ENCODE peak calls at places on chromosomes 16 and 17, in nine cellular contexts. T, X, Z, J, R, P, F, N and S are unnamed samples.

GRCh38 chr16:30030841-30031413 is at the start of gene TLCD3B:
- DNase-seq in Z (no peak), P (no peak), F (peak), N (no peak), X (no peak), T (no peak), J (no peak), R (no peak), S (no peak)

GRCh38 chr17:17546399-17547185 is 44.9 kb downstream of the PEMT start:
- DNase-seq in N (no peak), Z (no peak), P (no peak), J (no peak), X (no peak), F (no peak), T (no peak), R (no peak), S (no peak)

GRCh38 chr16:3637371-3637923 is 17.0 kb upstream of the DNASE1 start:
- DNase-seq in R (peak), Z (no peak), F (no peak), J (peak), N (no peak), X (no peak), P (no peak), T (peak), S (peak)

GRCh38 chr17:31907342-31907975 is 6.0 kb upstream of the UTP6 start:
- DNase-seq in J (no peak), P (peak), N (no peak), X (no peak), R (peak), T (no peak), F (no peak), Z (no peak), S (no peak)

GRCh38 chr16:85569615-85570212 is 43.4 kb upstream of the GSE1 start:
- DNase-seq in F (no peak), R (peak), X (no peak), J (no peak), Z (no peak), P (no peak), N (no peak), T (no peak), S (peak)

GRCh38 chr17:36690190-36690589 is 88.8 kb downstream of the MRM1 start:
- DNase-seq in J (no peak), T (no peak), N (no peak), F (no peak), P (no peak), R (no peak), Z (no peak), X (no peak), S (no peak)

GRCh38 chr17:64063766-64064224 is 43.4 kb upstream of the ICAM2 start:
- DNase-seq in J (no peak), R (no peak), Z (peak), T (peak), F (peak), X (no peak), N (peak), P (no peak), S (peak)

GRCh38 chr16:73025111-73025505 is 22.8 kb downstream of the ZFHX3 start:
- DNase-seq in N (no peak), Z (no peak), J (no peak), R (no peak), P (no peak), X (no peak), T (no peak), F (no peak), S (no peak)

GRCh38 chr17:59439711-59440110 is 108.3 kb downstream of the YPEL2 start:
- DNase-seq in R (no peak), P (no peak), T (no peak), X (no peak), J (no peak), Z (no peak), F (no peak), N (no peak), S (no peak)

GRCh38 chr17:1031711-1032110 is 34.8 kb downstream of the TIMM22 start:
- DNase-seq in T (no peak), N (no peak), F (peak), P (no peak), R (no peak), X (no peak), Z (peak), J (no peak), S (no peak)

GRCh38 chr17:61587807-61588660 is 3.0 kb downstream of the NACA2 start:
- DNase-seq in P (no peak), T (no peak), N (no peak), R (no peak), F (no peak), Z (no peak), X (no peak), J (no peak), S (no peak)

GRCh38 chr17:78724544-78724943 is 57.5 kb downstream of the CYTH1 start:
- DNase-seq in P (no peak), Z (no peak), F (no peak), X (no peak), J (no peak), T (no peak), N (no peak), R (no peak), S (no peak)

GRCh38 chr16:66486773-66487579 is 59.9 kb downstream of the BEAN1 start:
- DNase-seq in T (no peak), Z (no peak), R (peak), N (no peak), X (no peak), J (no peak), P (peak), F (no peak), S (peak)

GRCh38 chr17:8574687-8575086 is 55.8 kb downstream of the MYH10 start:
- DNase-seq in J (no peak), P (no peak), N (no peak), F (no peak), Z (no peak), R (no peak), X (no peak), T (no peak), S (no peak)

GRCh38 chr16:4272114-4272954 is 489 bp downstream of the TFAP4 start:
- DNase-seq in X (no peak), P (peak), J (no peak), Z (peak), N (no peak), T (peak), F (peak), R (peak), S (peak)

GRCh38 chr17:73758245-73758644 is 114.0 kb upstream of the SDK2 start:
- DNase-seq in P (no peak), N (no peak), X (no peak), R (no peak), F (no peak), T (no peak), J (no peak), Z (no peak), S (no peak)

GRCh38 chr17:41536741-41537613 is 8.9 kb upstream of the KRT19 start:
- DNase-seq in T (no peak), P (no peak), N (no peak), R (no peak), J (no peak), F (no peak), X (no peak), Z (no peak), S (no peak)

GRCh38 chr17:32854177-32854576 is 22.7 kb downstream of the MYO1D start:
- DNase-seq in T (no peak), P (no peak), R (no peak), Z (no peak), J (no peak), X (no peak), N (no peak), F (no peak), S (peak)

GRCh38 chr17:66547170-66547865 is 244.9 kb downstream of the PRKCA start:
- DNase-seq in N (no peak), F (no peak), X (no peak), P (no peak), Z (no peak), J (no peak), R (peak), T (no peak), S (peak)

GRCh38 chr16:69087161-69087581 is 18.3 kb upstream of the HAS3 start:
- DNase-seq in N (no peak), Z (no peak), R (no peak), P (no peak), T (no peak), J (no peak), F (no peak), X (no peak), S (no peak)

GRCh38 chr17:80119271-80119791 is 17.9 kb downstream of the GAA start:
- DNase-seq in Z (no peak), X (no peak), F (peak), R (no peak), T (peak), J (no peak), P (no peak), N (no peak), S (no peak)

GRCh38 chr17:4948997-4949320 is 629 bp upstream of the PFN1 start:
- DNase-seq in T (no peak), X (no peak), P (peak), F (peak), J (peak), R (peak), N (peak), Z (peak), S (peak)

GRCh38 chr16:27273670-27274522 is 5.3 kb upstream of the NSMCE1 start:
- DNase-seq in Z (no peak), N (no peak), P (peak), J (no peak), T (peak), X (no peak), F (no peak), R (peak), S (peak)

GRCh38 chr16:27550582-27550920 is 607 bp downstream of the KATNIP start:
- DNase-seq in J (no peak), N (no peak), R (no peak), F (no peak), X (no peak), T (no peak), P (no peak), Z (no peak), S (peak)

GRCh38 chr17:71527311-71527710 is 593.5 kb upstream of the SOX9 start:
- DNase-seq in P (no peak), X (no peak), T (no peak), F (no peak), Z (no peak), R (no peak), N (no peak), J (no peak), S (no peak)

GRCh38 chr17:45050680-45051059 is 762 bp downstream of the DCAKD start:
- DNase-seq in P (peak), J (peak), F (no peak), T (no peak), Z (no peak), X (no peak), R (peak), N (no peak), S (peak)